ENCODE peak calls at places on chromosomes 16 and 17, in six cellular contexts. F is A549, X is endothelial cell of umbilical vein, Y is HepG2, Z is GM12878, Q is K562. J is an unnamed sample.
A peak's percentile ranks its signal among the peaks of the same experiment; 100 is the strongest.

GRCh38 chr17:80833952-80834895 is 157.4 kb upstream of the CHMP6 start:
- DNase-seq in Q (no peak), F (no peak), X (no peak), Y (no peak), Z (no peak), J (no peak)

GRCh38 chr16:3187798-3188674 is at the start of gene OR1F1:
- DNase-seq in Z (no peak), Y (peak; percentile 71), X (no peak), F (peak; percentile 69), Q (no peak), J (peak; percentile 73)

GRCh38 chr17:31433091-31433790 is 41.8 kb downstream of the RAB11FIP4 start:
- DNase-seq in X (peak; percentile 17), Y (no peak), Q (no peak), F (no peak), Z (no peak), J (peak; percentile 66)

GRCh38 chr16:52389045-52389444 is 157.9 kb downstream of the TOX3 start:
- DNase-seq in Z (no peak), X (no peak), F (no peak), Q (no peak), Y (peak; percentile 59), J (no peak)

GRCh38 chr16:84774810-84775209 is 45.0 kb upstream of the CRISPLD2 start:
- DNase-seq in X (peak; percentile 85), Q (no peak), Y (no peak), Z (no peak), F (no peak), J (peak; percentile 92)

GRCh38 chr16:73483076-73483791 is 435.3 kb upstream of the ZFHX3 start:
- DNase-seq in Q (no peak), X (no peak), Z (no peak), Y (no peak), F (no peak), J (no peak)

GRCh38 chr16:72722552-72722951 is 325.4 kb downstream of the ZFHX3 start:
- DNase-seq in Z (no peak), F (no peak), Y (no peak), Q (peak; percentile 7), X (no peak), J (no peak)

GRCh38 chr17:50453901-50454300 is 14.8 kb downstream of the CHAD start:
- DNase-seq in X (no peak), Y (no peak), Z (no peak), Q (no peak), F (no peak), J (no peak)

GRCh38 chr16:88405325-88406060 is 22.7 kb downstream of the ZNF469 start:
- DNase-seq in Q (no peak), Z (no peak), Y (no peak), X (no peak), F (no peak), J (no peak)

GRCh38 chr17:28008526-28008925 is 34.0 kb upstream of the NLK start:
- DNase-seq in F (peak; percentile 21), Y (peak; percentile 16), X (peak; percentile 66), Q (peak; percentile 74), Z (no peak), J (peak; percentile 66)

GRCh38 chr16:81987706-81988105 is 23.6 kb downstream of the SDR42E1 start:
- DNase-seq in Q (no peak), Z (no peak), X (no peak), Y (no peak), F (no peak), J (no peak)

GRCh38 chr17:21289902-21290571 is 5.5 kb downstream of the MAP2K3 start:
- DNase-seq in F (no peak), Q (no peak), Y (no peak), X (no peak), Z (no peak), J (no peak)

GRCh38 chr17:13593757-13594156 is 8.0 kb downstream of the HS3ST3A1 start:
- DNase-seq in X (no peak), F (no peak), Q (no peak), Y (peak; percentile 7), Z (no peak), J (no peak)

GRCh38 chr16:84278968-84279367 is 15.7 kb upstream of the WFDC1 start:
- DNase-seq in Q (no peak), X (no peak), Y (no peak), Z (no peak), F (no peak), J (no peak)

GRCh38 chr17:13650096-13650675 is 48.5 kb upstream of the HS3ST3A1 start:
- DNase-seq in Q (no peak), Z (no peak), F (no peak), Y (no peak), X (no peak), J (no peak)

GRCh38 chr17:42667088-42667951 is 8.2 kb downstream of the TUBG2 start:
- DNase-seq in Q (no peak), Y (peak; percentile 47), Z (no peak), X (peak; percentile 49), F (peak; percentile 99), J (peak; percentile 14)

GRCh38 chr17:2030779-2031163 is 818 bp downstream of the DPH1 start:
- DNase-seq in Y (no peak), Q (peak; percentile 64), Z (no peak), F (no peak), X (no peak), J (peak; percentile 85)

GRCh38 chr17:49456172-49456965 is 38.7 kb upstream of the NGFR start:
- DNase-seq in X (no peak), Y (no peak), F (no peak), Q (no peak), Z (no peak), J (peak; percentile 85)

GRCh38 chr16:56334761-56335160 is 90.6 kb downstream of the AMFR start:
- DNase-seq in Z (no peak), X (no peak), F (no peak), Q (no peak), Y (no peak), J (no peak)

GRCh38 chr17:34797724-34798123 is 163.5 kb downstream of the CCT6B start:
- DNase-seq in X (peak; percentile 5), Z (no peak), Q (peak; percentile 75), F (peak; percentile 31), Y (peak; percentile 6), J (peak; percentile 51)

GRCh38 chr16:11296706-11297491 is 15.8 kb upstream of the PRM1 start:
- DNase-seq in Q (no peak), Z (peak; percentile 35), Y (peak; percentile 87), X (no peak), F (no peak), J (peak; percentile 15)

GRCh38 chr17:998111-998510 is 1.2 kb downstream of the TIMM22 start:
- DNase-seq in X (no peak), Q (no peak), Y (no peak), F (no peak), Z (no peak), J (no peak)

GRCh38 chr17:1001640-1002411 is 4.9 kb downstream of the TIMM22 start:
- DNase-seq in F (no peak), X (no peak), Q (no peak), Z (no peak), Y (no peak), J (no peak)

GRCh38 chr17:992933-993332 is 4.0 kb upstream of the TIMM22 start:
- DNase-seq in Z (no peak), F (no peak), Q (no peak), Y (no peak), X (no peak), J (no peak)

GRCh38 chr17:1000597-1001490 is 3.9 kb downstream of the TIMM22 start:
- DNase-seq in X (peak; percentile 87), Y (peak; percentile 56), F (no peak), Q (no peak), Z (no peak), J (no peak)

DNA sequence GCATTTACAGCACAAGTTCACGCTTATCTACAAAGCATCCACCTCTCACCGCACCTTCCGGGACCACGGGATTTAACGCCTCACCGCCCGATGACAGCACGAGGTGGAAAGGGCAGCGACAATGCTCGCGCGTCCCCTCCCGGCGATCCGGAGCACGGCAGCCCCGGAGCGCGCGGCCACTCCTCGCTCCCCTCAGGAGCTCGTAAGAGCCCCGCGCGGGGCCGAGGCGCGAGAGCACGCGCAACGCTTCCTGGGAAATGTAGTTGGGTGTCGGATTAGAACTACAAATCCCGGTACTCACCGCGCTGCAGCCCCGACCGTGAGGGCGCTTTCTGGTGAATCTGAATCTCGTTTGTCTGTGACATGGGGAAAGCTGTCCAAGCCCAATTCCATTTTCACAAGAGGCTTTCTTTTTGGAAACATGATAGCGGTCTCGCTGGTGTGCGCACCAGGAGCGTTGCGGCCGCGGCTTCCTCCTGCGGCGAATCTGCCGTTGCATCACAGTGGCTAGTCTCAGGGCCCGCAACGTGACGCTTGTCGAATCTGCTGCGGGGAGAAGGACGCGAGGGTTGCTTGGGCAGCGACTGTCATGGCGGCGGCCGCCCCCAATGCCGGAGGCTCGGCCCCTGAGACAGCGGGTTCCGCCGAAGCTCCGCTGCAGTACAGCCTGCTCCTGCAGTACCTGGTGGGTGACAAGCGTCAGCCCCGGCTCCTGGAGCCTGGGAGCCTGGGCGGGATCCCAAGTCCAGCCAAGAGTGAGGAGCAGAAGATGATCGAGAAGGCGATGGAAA is at the start of gene TIMM22:
- DNase-seq in X (peak; percentile 98), F (peak; percentile 98), Z (peak; percentile 85), Y (peak; percentile 96), Q (peak; percentile 85), J (peak; percentile 95)
- TF ChIP-seq POLR2A in X (peak; percentile 81), F (peak; percentile 92), Z (peak; percentile 94), Y (peak; percentile 88), Q (peak; percentile 90), J (peak; percentile 70)

GRCh38 chr16:77376358-77376757 is 58.5 kb downstream of the ADAMTS18 start:
- DNase-seq in Y (no peak), F (no peak), X (no peak), Z (no peak), Q (no peak), J (peak; percentile 23)
- TF ChIP-seq MAX in Y (no peak), F (no peak), X (no peak), Z (no peak), Q (no peak), J (no peak)

GRCh38 chr16:57619133-57619605 is 9.3 kb upstream of the ADGRG1 start:
- DNase-seq in Z (no peak), Y (no peak), Q (no peak), X (no peak), F (no peak), J (no peak)
- TF ChIP-seq MYC in Z (no peak), Y (no peak), Q (no peak), X (no peak), F (no peak), J (no peak)

DNA sequence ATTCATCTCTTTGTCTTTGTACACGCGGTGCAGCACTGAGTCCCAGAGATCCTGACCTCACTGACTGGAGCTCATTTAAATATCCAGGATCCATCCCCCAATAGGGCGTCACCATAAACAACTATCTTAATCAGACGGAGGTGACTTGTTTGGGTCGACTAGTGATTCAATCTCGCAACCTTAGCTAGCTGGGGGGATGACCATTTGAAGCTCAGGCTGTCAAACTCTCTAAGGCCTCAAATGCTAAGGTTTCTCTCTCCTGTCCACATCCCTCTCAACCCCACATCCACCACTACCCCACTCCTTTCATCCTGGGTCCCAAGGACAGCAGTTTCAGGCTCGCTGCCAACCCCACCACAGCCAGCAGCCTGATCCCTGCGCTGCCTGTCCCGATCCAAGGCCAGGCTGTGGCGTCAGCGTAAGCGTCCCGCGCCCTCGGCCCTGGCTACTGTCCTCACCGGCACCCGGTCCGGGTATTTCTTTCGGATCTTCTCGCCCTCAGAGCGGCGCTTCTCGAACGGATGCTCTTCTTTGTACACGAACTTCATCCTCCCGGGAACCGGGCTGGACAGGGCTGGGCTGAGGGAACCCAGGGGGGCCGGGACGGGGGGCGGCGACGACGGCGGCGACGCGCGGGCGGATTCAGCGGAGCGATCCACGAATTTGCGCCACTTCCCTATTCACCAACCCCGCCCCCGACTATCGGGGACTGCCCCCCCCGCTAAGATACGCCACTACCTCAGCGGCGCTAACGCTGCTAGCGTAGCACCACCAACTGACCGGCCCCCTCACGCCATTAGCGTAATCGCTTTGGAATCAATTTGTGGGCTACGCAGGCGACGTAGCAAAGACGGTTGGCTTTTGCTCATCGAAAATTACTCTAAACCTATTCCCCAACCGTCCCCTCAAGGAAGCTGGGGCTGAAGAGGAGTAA is at the start of gene GABARAP:
- DNase-seq in F (peak; percentile 77), X (peak; percentile 94), Y (peak; percentile 82), Z (peak; percentile 60), Q (peak; percentile 66), J (peak; percentile 84)
- TF ChIP-seq POLR2A in F (no peak), X (peak; percentile 60), Y (peak; percentile 48), Z (peak; percentile 53), Q (peak; percentile 10), J (no peak)

J was measured in NB4.